ENCODE peak calls at places on chromosomes 13 and 19, in six cellular contexts. N is breast epithelium, S is bronchial epithelial cell, E is stomach, F is astrocyte, Y is MM.1S. D is an unnamed sample.

GRCh38 chr13:30882996-30883766 is 22.9 kb upstream of the MEDAG start:
- DNase-seq in Y (no peak), N (no peak), F (no peak), S (no peak), E (no peak), D (no peak)

GRCh38 chr19:16920816-16921529 is 32.2 kb downstream of the F2RL3 start:
- DNase-seq in N (no peak), F (peak; percentile 81), Y (no peak), E (no peak), S (peak; percentile 91), D (peak; percentile 95)

GRCh38 chr19:3844596-3844995 is 24.2 kb downstream of the ZFR2 start:
- DNase-seq in N (no peak), S (no peak), Y (no peak), E (no peak), F (peak; percentile 76), D (no peak)

GRCh38 chr13:41905600-41906254 is 55.2 kb downstream of the VWA8 start:
- DNase-seq in N (no peak), S (peak; percentile 72), E (no peak), F (peak; percentile 22), Y (peak; percentile 46), D (no peak)

GRCh38 chr13:76812971-76813691 is 73.1 kb downstream of the KCTD12 start:
- DNase-seq in S (no peak), Y (no peak), N (peak; percentile 30), F (no peak), E (no peak), D (peak; percentile 72)

GRCh38 chr19:50803633-50804419 is 13.6 kb downstream of the ACP4 start:
- DNase-seq in Y (peak; percentile 30), N (peak; percentile 20), S (no peak), F (no peak), E (no peak), D (no peak)

GRCh38 chr19:2546128-2547032 is 70.5 kb downstream of the GADD45B start:
- DNase-seq in E (peak; percentile 64), Y (no peak), N (peak; percentile 80), F (peak; percentile 43), S (no peak), D (no peak)

GRCh38 chr13:43195551-43195950 is 172.2 kb downstream of the DNAJC15 start:
- DNase-seq in Y (no peak), E (no peak), S (peak; percentile 15), F (no peak), N (no peak), D (no peak)

GRCh38 chr19:9061879-9062278 is 25.0 kb upstream of the OR1M1 start:
- DNase-seq in Y (no peak), E (no peak), S (no peak), N (no peak), F (peak; percentile 36), D (peak; percentile 64)

GRCh38 chr19:51064534-51065220 is at the start of gene KLK13:
- DNase-seq in F (no peak), E (peak; percentile 49), Y (no peak), S (peak; percentile 16), N (peak; percentile 41), D (peak; percentile 86)

GRCh38 chr19:57934820-57935665 is at the start of gene ZNF418:
- DNase-seq in Y (no peak), E (peak; percentile 54), S (peak; percentile 86), N (peak; percentile 57), F (peak; percentile 85), D (no peak)

GRCh38 chr19:45996933-45997332 is 1.7 kb downstream of the CCDC61 start:
- DNase-seq in F (no peak), Y (no peak), S (no peak), N (no peak), E (no peak), D (no peak)

GRCh38 chr13:109275390-109275789 is 511.0 kb downstream of the IRS2 start:
- DNase-seq in F (no peak), E (no peak), N (no peak), S (no peak), Y (no peak), D (no peak)

GRCh38 chr13:59834801-59835200 is 328.9 kb downstream of the DIAPH3 start:
- DNase-seq in N (no peak), E (no peak), F (peak; percentile 88), S (peak; percentile 16), Y (no peak), D (no peak)

GRCh38 chr19:15631817-15632216 is 8.9 kb upstream of the CYP4F3 start:
- DNase-seq in E (no peak), S (no peak), Y (peak; percentile 19), F (no peak), N (no peak), D (no peak)

GRCh38 chr19:4171676-4172075 is 10.7 kb downstream of the SIRT6 start:
- DNase-seq in F (no peak), E (no peak), Y (no peak), N (no peak), S (no peak), D (no peak)

GRCh38 chr19:13849991-13850909 is 26.7 kb upstream of the NANOS3 start:
- DNase-seq in F (no peak), Y (peak; percentile 27), S (no peak), N (peak; percentile 79), E (peak; percentile 88), D (peak; percentile 87)

GRCh38 chr19:12720296-12720695 is 3.4 kb downstream of the TNPO2 start:
- DNase-seq in E (no peak), N (no peak), Y (no peak), F (no peak), S (no peak), D (no peak)

GRCh38 chr13:77979721-77980377 is 61.2 kb upstream of the EDNRB start:
- DNase-seq in N (no peak), F (no peak), Y (no peak), S (no peak), E (no peak), D (no peak)

GRCh38 chr19:38700350-38700932 is 43.8 kb downstream of the CAPN12 start:
- DNase-seq in N (no peak), Y (no peak), E (no peak), F (no peak), S (no peak), D (no peak)

GRCh38 chr13:45849408-45849807 is 2.1 kb downstream of the SIAH3 start:
- DNase-seq in E (no peak), N (no peak), S (no peak), Y (no peak), F (no peak), D (no peak)

GRCh38 chr13:45851171-45851889 is at the start of gene SIAH3:
- DNase-seq in Y (no peak), S (peak; percentile 32), E (no peak), N (no peak), F (no peak), D (no peak)

GRCh38 chr13:45850020-45850613 is 1.4 kb downstream of the SIAH3 start:
- DNase-seq in Y (no peak), S (no peak), N (no peak), E (no peak), F (no peak), D (no peak)

GRCh38 chr13:45846681-45847080 is 4.9 kb downstream of the SIAH3 start:
- DNase-seq in E (no peak), F (no peak), N (no peak), Y (no peak), S (no peak), D (no peak)

DNA sequence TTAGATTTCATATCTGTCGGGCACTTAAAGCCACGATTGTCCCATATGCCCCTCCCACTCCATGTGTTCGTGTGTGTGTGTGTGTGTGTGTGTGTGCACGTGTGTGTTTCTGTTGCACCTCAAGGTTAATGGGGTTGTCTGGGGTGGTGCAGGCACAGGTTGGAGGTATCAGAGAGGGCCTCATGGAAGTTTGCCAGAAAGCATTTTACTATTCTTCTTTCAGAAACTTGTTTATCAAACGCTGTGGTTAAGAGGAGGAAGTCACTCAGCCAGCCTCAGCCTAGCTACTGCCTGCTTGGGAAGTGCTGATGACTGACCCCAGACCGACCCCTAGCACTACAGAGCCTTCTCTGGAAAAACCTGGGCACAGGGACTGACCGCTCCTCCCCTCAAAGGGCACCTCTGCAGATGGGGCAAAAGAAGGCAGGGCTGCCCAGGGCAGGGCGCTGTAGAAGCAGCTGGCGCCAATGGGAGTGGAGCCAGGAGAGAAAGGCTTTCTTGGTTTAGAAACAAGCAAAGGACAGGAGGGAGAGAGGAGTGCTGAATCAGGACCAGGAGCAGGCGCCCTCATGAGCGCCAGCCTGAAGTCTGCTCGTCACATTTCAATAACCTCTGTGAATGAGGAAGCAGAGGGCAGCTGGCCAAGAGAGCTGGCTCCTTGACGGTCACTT is 3.9 kb downstream of the SIAH3 start:
- DNase-seq in F (peak; percentile 27), E (peak; percentile 26), S (no peak), N (no peak), Y (peak; percentile 65), D (no peak)
- H3K27me3 ChIP-seq in F (peaks cover 40% of the 10 kb centered on the region), E (no peaks in the 10 kb centered on the region), S (peaks cover 24% of the 10 kb centered on the region), N (no peaks in the 10 kb centered on the region), Y (no peaks in the 10 kb centered on the region), D (no peaks in the 10 kb centered on the region)

DNA sequence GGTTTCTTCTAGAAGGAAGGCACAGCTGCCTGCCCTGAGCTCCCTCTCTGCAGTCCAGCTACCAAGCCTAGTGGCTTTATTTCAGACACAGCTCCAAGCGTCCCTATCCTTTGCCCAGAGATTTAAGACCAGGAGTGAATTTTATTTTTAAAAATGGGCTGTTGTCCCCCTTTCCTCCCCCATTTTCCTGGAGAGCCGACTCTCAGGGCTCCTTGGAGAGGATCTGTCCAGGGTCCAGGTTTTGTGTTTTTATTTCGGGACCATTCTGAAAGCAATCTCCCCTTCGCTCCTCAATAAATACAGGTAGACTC is 4.4 kb downstream of the SERTAD1 start:
- DNase-seq in F (no peak), N (no peak), Y (no peak), E (no peak), S (no peak), D (no peak)
- H3K27me3 ChIP-seq in F (no peaks in the 10 kb centered on the region), N (no peaks in the 10 kb centered on the region), Y (no peaks in the 10 kb centered on the region), E (no peaks in the 10 kb centered on the region), S (no peaks in the 10 kb centered on the region), D (no peaks in the 10 kb centered on the region)

GRCh38 chr19:35513975-35514809 is 743 bp upstream of the DMKN start:
- DNase-seq in Y (no peak), E (no peak), F (no peak), S (peak; percentile 19), N (no peak), D (no peak)
- H3K27me3 ChIP-seq in Y (peaks cover 98% of the 10 kb centered on the region), E (no peaks in the 10 kb centered on the region), F (peaks cover 28% of the 10 kb centered on the region), S (no peaks in the 10 kb centered on the region), N (no peaks in the 10 kb centered on the region), D (peaks cover 16% of the 10 kb centered on the region)

DNA sequence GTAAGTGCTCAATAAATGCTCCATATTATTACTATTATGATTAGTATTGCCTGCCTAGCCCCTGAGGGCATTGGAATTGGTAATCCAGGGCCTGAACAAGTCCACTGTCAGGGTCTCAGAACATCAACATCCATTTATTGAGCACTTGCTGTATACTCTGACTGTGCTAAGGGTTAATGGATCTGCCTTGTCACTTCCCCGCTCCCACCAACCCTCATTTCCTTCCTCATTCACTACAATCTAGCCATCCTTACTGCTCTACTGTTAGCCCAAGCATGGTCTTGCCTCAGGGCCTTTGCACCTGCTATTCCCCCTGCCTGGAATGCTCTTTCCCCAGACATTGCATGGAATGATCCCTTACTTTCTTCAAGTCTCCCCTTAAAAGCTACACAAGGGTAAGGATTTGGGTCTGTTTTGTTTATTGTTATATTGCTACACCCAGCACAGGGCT is 12.7 kb upstream of the ANGPTL8 start:
- DNase-seq in N (no peak), F (no peak), S (no peak), Y (no peak), E (no peak), D (no peak)
- H3K27me3 ChIP-seq in N (no peaks in the 10 kb centered on the region), F (no peaks in the 10 kb centered on the region), S (no peaks in the 10 kb centered on the region), Y (peaks cover 15% of the 10 kb centered on the region), E (no peaks in the 10 kb centered on the region), D (no peaks in the 10 kb centered on the region)